ENCODE peak calls at places on chromosomes 4 and X, in six cellular contexts. D, U, X, V, P and Y are unnamed samples.

GRCh38 chrX:69161371-69161770 is 3.9 kb downstream of the PJA1 start:
- DNase-seq in D (no peak), U (no peak), X (no peak), V (no peak), P (no peak), Y (no peak)

GRCh38 chrX:63754141-63754859 is 30.7 kb downstream of the ARHGEF9 start:
- DNase-seq in D (no peak), U (no peak), X (peak), V (no peak), P (no peak), Y (no peak)

GRCh38 chrX:40127052-40127451 is 29.3 kb upstream of the BCOR start:
- DNase-seq in D (no peak), U (no peak), X (no peak), V (no peak), P (no peak), Y (no peak)

GRCh38 chr4:118816538-118817177 is 19.3 kb downstream of the SEC24D start:
- DNase-seq in D (no peak), U (no peak), X (no peak), V (no peak), P (no peak), Y (no peak)

GRCh38 chr4:151798678-151799416 is 38.0 kb upstream of the GATB start:
- DNase-seq in D (no peak), U (peak), X (no peak), V (no peak), P (no peak), Y (no peak)

GRCh38 chr4:15376594-15376993 is 51.2 kb upstream of the C1QTNF7 start:
- DNase-seq in D (no peak), U (no peak), X (no peak), V (no peak), P (no peak), Y (no peak)

GRCh38 chr4:92334716-92335350 is 31.1 kb downstream of the GRID2 start:
- DNase-seq in D (no peak), U (no peak), X (no peak), V (no peak), P (no peak), Y (no peak)

GRCh38 chr4:48722509-48723446 is 57.3 kb downstream of the FRYL start:
- DNase-seq in D (no peak), U (no peak), X (no peak), V (no peak), P (no peak), Y (no peak)

GRCh38 chrX:153411255-153411987 is at the start of gene ZFP92:
- DNase-seq in D (no peak), U (peak), X (peak), V (no peak), P (no peak), Y (no peak)

GRCh38 chrX:34300871-34301270 is 168.8 kb upstream of the FAM47A start:
- DNase-seq in D (peak), U (no peak), X (peak), V (no peak), P (peak), Y (no peak)

GRCh38 chrX:39724544-39724943 is 373.2 kb downstream of the BCOR start:
- DNase-seq in D (no peak), U (no peak), X (no peak), V (no peak), P (no peak), Y (no peak)

GRCh38 chr4:158599150-158599549 is 72.5 kb downstream of the C4orf46 start:
- DNase-seq in D (no peak), U (no peak), X (no peak), V (no peak), P (no peak), Y (no peak)

GRCh38 chr4:168712316-168712855 is 215.5 kb downstream of the PALLD start:
- DNase-seq in D (no peak), U (no peak), X (no peak), V (no peak), P (no peak), Y (no peak)

GRCh38 chr4:10159671-10160070 is 43.1 kb upstream of the WDR1 start:
- DNase-seq in D (no peak), U (no peak), X (no peak), V (no peak), P (no peak), Y (no peak)

GRCh38 chr4:168605411-168605810 is 108.6 kb downstream of the PALLD start:
- DNase-seq in D (no peak), U (no peak), X (no peak), V (no peak), P (no peak), Y (no peak)

GRCh38 chr4:104826171-104826570 is 320.5 kb upstream of the TET2 start:
- DNase-seq in D (no peak), U (no peak), X (no peak), V (no peak), P (no peak), Y (no peak)